ENCODE peak calls at places on chromosomes 3 and 15, in four cellular contexts. One of them, this sample, is unnamed. For H3K9me3 and H3K27me3, the result is how much of the 10 kb centered on the place peaks cover.

GRCh38 chr3:28326458-28326926 is 22.0 kb upstream of the ZCWPW2 start:
- DNase-seq in adrenal gland: no peak
- DNase-seq in mammary epithelial cell: no peak
- DNase-seq in CD8-positive, alpha-beta T cell: peak
- DNase-seq in this sample: no peak

GRCh38 chr15:94327356-94327936 is 96.1 kb downstream of the MCTP2 start:
- DNase-seq in adrenal gland: peak
- DNase-seq in mammary epithelial cell: peak
- DNase-seq in CD8-positive, alpha-beta T cell: no peak
- DNase-seq in this sample: no peak

GRCh38 chr3:111923095-111923771 is 55.6 kb upstream of the ABHD10 start:
- DNase-seq in adrenal gland: no peak
- DNase-seq in mammary epithelial cell: peak
- DNase-seq in CD8-positive, alpha-beta T cell: no peak
- DNase-seq in this sample: no peak

GRCh38 chr3:37811625-37812356 is 49.9 kb upstream of the CTDSPL start:
- DNase-seq in adrenal gland: peak
- DNase-seq in mammary epithelial cell: no peak
- DNase-seq in CD8-positive, alpha-beta T cell: no peak
- DNase-seq in this sample: no peak

GRCh38 chr3:43913036-43913435 is 222.3 kb downstream of the ABHD5 start:
- DNase-seq in adrenal gland: no peak
- DNase-seq in mammary epithelial cell: no peak
- DNase-seq in CD8-positive, alpha-beta T cell: no peak
- DNase-seq in this sample: no peak

GRCh38 chr15:50138391-50138790 is 19.4 kb upstream of the ATP8B4 start:
- DNase-seq in adrenal gland: no peak
- DNase-seq in mammary epithelial cell: no peak
- DNase-seq in CD8-positive, alpha-beta T cell: no peak
- DNase-seq in this sample: no peak

GRCh38 chr3:194640829-194641228 is 7.6 kb upstream of the TMEM44 start:
- DNase-seq in adrenal gland: no peak
- DNase-seq in mammary epithelial cell: no peak
- DNase-seq in CD8-positive, alpha-beta T cell: peak
- DNase-seq in this sample: peak

GRCh38 chr15:85141601-85142185 is 160.0 kb downstream of the PDE8A start:
- DNase-seq in adrenal gland: no peak
- DNase-seq in mammary epithelial cell: no peak
- DNase-seq in CD8-positive, alpha-beta T cell: no peak
- DNase-seq in this sample: no peak

GRCh38 chr3:79183496-79183895 is 584.3 kb downstream of the ROBO1 start:
- DNase-seq in adrenal gland: no peak
- DNase-seq in mammary epithelial cell: no peak
- DNase-seq in CD8-positive, alpha-beta T cell: no peak
- DNase-seq in this sample: no peak

GRCh38 chr3:1830851-1831250 is 267.8 kb upstream of the CNTN4 start:
- DNase-seq in adrenal gland: no peak
- DNase-seq in mammary epithelial cell: no peak
- DNase-seq in CD8-positive, alpha-beta T cell: no peak
- DNase-seq in this sample: no peak

GRCh38 chr3:175192536-175192935 is 333.4 kb downstream of the NAALADL2 start:
- DNase-seq in adrenal gland: no peak
- DNase-seq in mammary epithelial cell: peak
- DNase-seq in CD8-positive, alpha-beta T cell: no peak
- DNase-seq in this sample: no peak

GRCh38 chr3:43684944-43685343 is 5.8 kb upstream of the ABHD5 start:
- DNase-seq in adrenal gland: no peak
- DNase-seq in mammary epithelial cell: no peak
- DNase-seq in CD8-positive, alpha-beta T cell: no peak
- DNase-seq in this sample: no peak

GRCh38 chr15:45187894-45188830 is at the start of gene SHF:
- DNase-seq in adrenal gland: peak
- DNase-seq in mammary epithelial cell: no peak
- DNase-seq in CD8-positive, alpha-beta T cell: peak
- DNase-seq in this sample: no peak

GRCh38 chr3:116155830-116156229 is 289.5 kb downstream of the LSAMP start:
- DNase-seq in adrenal gland: no peak
- DNase-seq in mammary epithelial cell: no peak
- DNase-seq in CD8-positive, alpha-beta T cell: no peak
- DNase-seq in this sample: no peak

GRCh38 chr3:122324871-122325323 is at the start of gene CSTA:
- DNase-seq in adrenal gland: no peak
- DNase-seq in mammary epithelial cell: peak
- DNase-seq in CD8-positive, alpha-beta T cell: no peak
- DNase-seq in this sample: no peak

GRCh38 chr15:78034495-78035191 is 42.9 kb downstream of the TBC1D2B start:
- DNase-seq in adrenal gland: no peak
- DNase-seq in mammary epithelial cell: peak
- DNase-seq in CD8-positive, alpha-beta T cell: peak
- DNase-seq in this sample: no peak

GRCh38 chr3:8663177-8664061 is 18.8 kb upstream of the SSUH2 start:
- DNase-seq in adrenal gland: peak
- DNase-seq in mammary epithelial cell: peak
- DNase-seq in CD8-positive, alpha-beta T cell: no peak
- DNase-seq in this sample: peak

GRCh38 chr3:188868803-188869202 is 303.0 kb upstream of the TPRG1 start:
- DNase-seq in adrenal gland: no peak
- DNase-seq in mammary epithelial cell: no peak
- DNase-seq in CD8-positive, alpha-beta T cell: no peak
- DNase-seq in this sample: no peak

GRCh38 chr3:179175358-179175757 is 27.2 kb downstream of the PIK3CA start:
- DNase-seq in adrenal gland: no peak
- DNase-seq in mammary epithelial cell: no peak
- DNase-seq in CD8-positive, alpha-beta T cell: no peak
- DNase-seq in this sample: no peak

GRCh38 chr3:112167758-112168157 is 34.7 kb upstream of the GCSAM start:
- DNase-seq in adrenal gland: no peak
- DNase-seq in mammary epithelial cell: no peak
- DNase-seq in CD8-positive, alpha-beta T cell: no peak
- DNase-seq in this sample: no peak

GRCh38 chr15:51750942-51751686 is at the start of gene TMOD2:
- DNase-seq in adrenal gland: no peak
- DNase-seq in mammary epithelial cell: peak
- DNase-seq in CD8-positive, alpha-beta T cell: peak
- DNase-seq in this sample: peak

GRCh38 chr3:71022552-71023335 is 560.8 kb downstream of the FOXP1 start:
- DNase-seq in adrenal gland: peak
- DNase-seq in mammary epithelial cell: peak
- DNase-seq in CD8-positive, alpha-beta T cell: no peak
- DNase-seq in this sample: no peak

GRCh38 chr3:149366031-149366430 is 11.4 kb downstream of the TM4SF1 start:
- DNase-seq in adrenal gland: no peak
- DNase-seq in mammary epithelial cell: peak
- DNase-seq in CD8-positive, alpha-beta T cell: no peak
- DNase-seq in this sample: no peak

GRCh38 chr3:492586-493296 is 296.2 kb downstream of the CHL1 start:
- DNase-seq in adrenal gland: no peak
- DNase-seq in mammary epithelial cell: no peak
- DNase-seq in CD8-positive, alpha-beta T cell: no peak
- DNase-seq in this sample: no peak
- H3K9me3 ChIP-seq in adrenal gland: under half
- H3K9me3 ChIP-seq in mammary epithelial cell: under half
- H3K9me3 ChIP-seq in CD8-positive, alpha-beta T cell: under half
- H3K9me3 ChIP-seq in this sample: under half

GRCh38 chr3:141797819-141798405 is 34.7 kb downstream of the GRK7 start:
- DNase-seq in adrenal gland: peak
- DNase-seq in mammary epithelial cell: no peak
- DNase-seq in CD8-positive, alpha-beta T cell: no peak
- DNase-seq in this sample: no peak
- H3K4me3 ChIP-seq in adrenal gland: no peak
- H3K4me3 ChIP-seq in mammary epithelial cell: no peak
- H3K4me3 ChIP-seq in CD8-positive, alpha-beta T cell: peak
- H3K4me3 ChIP-seq in this sample: no peak

GRCh38 chr15:54816406-54816805 is 380.3 kb downstream of the RSL24D1 start:
- DNase-seq in adrenal gland: no peak
- DNase-seq in mammary epithelial cell: no peak
- DNase-seq in CD8-positive, alpha-beta T cell: no peak
- DNase-seq in this sample: no peak
- H3K27me3 ChIP-seq in adrenal gland: under half
- H3K27me3 ChIP-seq in mammary epithelial cell: under half
- H3K27me3 ChIP-seq in CD8-positive, alpha-beta T cell: under half
- H3K27me3 ChIP-seq in this sample: under half

GRCh38 chr15:86611392-86612040 is 531.8 kb downstream of the AGBL1 start:
- DNase-seq in adrenal gland: no peak
- DNase-seq in mammary epithelial cell: peak
- DNase-seq in CD8-positive, alpha-beta T cell: peak
- DNase-seq in this sample: peak
- H3K9me3 ChIP-seq in adrenal gland: under half
- H3K9me3 ChIP-seq in mammary epithelial cell: under half
- H3K9me3 ChIP-seq in CD8-positive, alpha-beta T cell: under half
- H3K9me3 ChIP-seq in this sample: under half

GRCh38 chr3:147361671-147362420 is 44.5 kb downstream of the ZIC4 start:
- DNase-seq in adrenal gland: peak
- DNase-seq in mammary epithelial cell: peak
- DNase-seq in CD8-positive, alpha-beta T cell: no peak
- DNase-seq in this sample: peak
- H3K4me3 ChIP-seq in adrenal gland: no peak
- H3K4me3 ChIP-seq in mammary epithelial cell: no peak
- H3K4me3 ChIP-seq in CD8-positive, alpha-beta T cell: no peak
- H3K4me3 ChIP-seq in this sample: no peak

DNA sequence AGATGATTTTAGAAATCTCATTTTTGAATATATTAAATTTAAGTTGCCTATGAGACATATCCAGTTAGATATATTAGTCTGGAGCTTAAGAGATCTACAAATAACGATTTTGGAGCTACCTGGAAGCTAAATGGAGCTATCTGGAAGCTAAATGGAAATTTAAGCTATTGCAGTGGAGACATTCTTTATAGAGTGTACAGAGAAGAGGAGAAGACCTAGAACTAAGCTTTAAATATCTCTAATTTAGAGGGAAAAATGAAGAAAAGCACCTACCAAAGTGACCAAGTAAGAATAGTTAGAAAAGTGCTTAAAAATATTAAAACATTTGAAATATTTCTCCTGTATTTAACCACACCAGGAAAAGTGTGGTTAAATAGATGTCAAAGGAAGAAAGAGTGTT is 28.3 kb downstream of the SPESP1 start:
- DNase-seq in adrenal gland: no peak
- DNase-seq in mammary epithelial cell: no peak
- DNase-seq in CD8-positive, alpha-beta T cell: no peak
- DNase-seq in this sample: no peak
- H3K27me3 ChIP-seq in adrenal gland: under half
- H3K27me3 ChIP-seq in mammary epithelial cell: under half
- H3K27me3 ChIP-seq in CD8-positive, alpha-beta T cell: under half
- H3K27me3 ChIP-seq in this sample: under half

This sample was measured in MG63.